ENCODE peak calls at places on chromosomes 3 and 15, in six cellular contexts. Y is effector CD8-positive, alpha-beta T cell; M is 8988T; H is Daoy; F is nephron progenitor cell; P is kidney glomerular epithelial cell. R is an unnamed sample.

GRCh38 chr15:89761929-89762328 is 10.9 kb upstream of the MESP1 start:
- DNase-seq in Y (no peak), M (no peak), H (no peak), F (no peak), P (no peak), R (no peak)

GRCh38 chr15:59259137-59259943 is 52.7 kb downstream of the LDHAL6B start:
- DNase-seq in Y (no peak), M (no peak), H (no peak), F (no peak), P (no peak), R (no peak)

GRCh38 chr15:96838088-96838487 is 507.6 kb downstream of the NR2F2 start:
- DNase-seq in Y (no peak), M (no peak), H (peak), F (no peak), P (peak), R (no peak)

GRCh38 chr3:78285032-78285728 is 1245.3 kb downstream of the ROBO2 start:
- DNase-seq in Y (no peak), M (no peak), H (no peak), F (no peak), P (no peak), R (no peak)

GRCh38 chr3:132117642-132118041 is 82.8 kb upstream of the CPNE4 start:
- DNase-seq in Y (no peak), M (no peak), H (no peak), F (no peak), P (no peak), R (no peak)

GRCh38 chr15:99708563-99708962 is 24.7 kb downstream of the LYSMD4 start:
- DNase-seq in Y (no peak), M (peak), H (peak), F (no peak), P (peak), R (no peak)

GRCh38 chr3:171101982-171102610 is 75.6 kb upstream of the SLC2A2 start:
- DNase-seq in Y (no peak), M (no peak), H (peak), F (no peak), P (peak), R (no peak)

GRCh38 chr3:64166584-64167155 is 58.6 kb downstream of the PRICKLE2 start:
- DNase-seq in Y (no peak), M (peak), H (no peak), F (no peak), P (no peak), R (no peak)

GRCh38 chr3:13189639-13190375 is 116.6 kb upstream of the IQSEC1 start:
- DNase-seq in Y (no peak), M (peak), H (peak), F (peak), P (no peak), R (no peak)

GRCh38 chr15:81133782-81134461 is at the start of gene CFAP161:
- DNase-seq in Y (no peak), M (no peak), H (peak), F (peak), P (no peak), R (peak)

GRCh38 chr3:64387688-64388087 is 162.4 kb upstream of the PRICKLE2 start:
- DNase-seq in Y (no peak), M (no peak), H (no peak), F (no peak), P (no peak), R (no peak)

GRCh38 chr15:76162050-76162425 is 102.3 kb downstream of the TMEM266 start:
- DNase-seq in Y (no peak), M (no peak), H (no peak), F (peak), P (no peak), R (no peak)

GRCh38 chr15:85899927-85900326 is 105.2 kb upstream of the KLHL25 start:
- DNase-seq in Y (no peak), M (no peak), H (no peak), F (peak), P (no peak), R (no peak)

GRCh38 chr3:114566162-114566755 is 272.4 kb downstream of the TIGIT start:
- DNase-seq in Y (no peak), M (no peak), H (no peak), F (no peak), P (no peak), R (no peak)

GRCh38 chr3:183766745-183767606 is 58.4 kb downstream of the MAP6D1 start:
- DNase-seq in Y (peak), M (peak), H (peak), F (peak), P (peak), R (peak)

GRCh38 chr3:166471074-166471753 is 634.0 kb upstream of the BCHE start:
- DNase-seq in Y (no peak), M (no peak), H (no peak), F (no peak), P (no peak), R (no peak)

GRCh38 chr3:143168518-143169192 is 49.1 kb downstream of the CHST2 start:
- DNase-seq in Y (no peak), M (no peak), H (peak), F (no peak), P (no peak), R (no peak)

GRCh38 chr15:96171842-96172241 is 158.7 kb upstream of the NR2F2 start:
- DNase-seq in Y (no peak), M (no peak), H (no peak), F (peak), P (peak), R (no peak)

GRCh38 chr15:70832176-70832575 is 21.8 kb downstream of the LARP6 start:
- DNase-seq in Y (no peak), M (no peak), H (no peak), F (no peak), P (no peak), R (no peak)

R was measured in type B pancreatic cell.